ENCODE peak calls at places on chromosomes 2 and 18, in five cellular contexts. R is H9, H is osteocyte, T is RPMI8226, G is kidney epithelial cell. P is an unnamed sample.

GRCh38 chr2:218027426-218028188 is 24.8 kb upstream of the TNS1 start:
- DNase-seq in R (peak; percentile 20), H (peak; percentile 67), G (no peak), T (no peak), P (no peak)

GRCh38 chr2:31440764-31441163 is 26.2 kb upstream of the XDH start:
- DNase-seq in G (peak; percentile 10), H (no peak), R (no peak), T (no peak), P (no peak)

GRCh38 chr2:236748385-236748784 is 178.8 kb downstream of the ACKR3 start:
- DNase-seq in T (no peak), G (no peak), H (no peak), R (no peak), P (no peak)

GRCh38 chr2:55511508-55512124 is 7.9 kb upstream of the CFAP36 start:
- DNase-seq in R (peak; percentile 50), T (no peak), H (no peak), G (no peak), P (no peak)

GRCh38 chr2:118667366-118667765 is 180.1 kb downstream of the EN1 start:
- DNase-seq in H (no peak), R (no peak), T (no peak), G (no peak), P (no peak)

GRCh38 chr2:86037141-86037794 is 68.4 kb downstream of the POLR1A start:
- DNase-seq in G (no peak), R (no peak), H (no peak), T (peak; percentile 99), P (no peak)

GRCh38 chr18:77749189-77749588 is 499.5 kb downstream of the GALR1 start:
- DNase-seq in G (no peak), H (no peak), R (peak; percentile 50), T (peak; percentile 12), P (peak; percentile 64)

GRCh38 chr2:150859872-150860271 is 372.4 kb upstream of the RND3 start:
- DNase-seq in R (peak; percentile 34), T (no peak), H (no peak), G (no peak), P (no peak)

GRCh38 chr2:72031346-72032115 is 116.1 kb downstream of the CYP26B1 start:
- DNase-seq in R (peak; percentile 26), G (no peak), T (no peak), H (peak; percentile 73), P (no peak)

GRCh38 chr2:44369392-44369791 is 7.6 kb downstream of the CAMKMT start:
- DNase-seq in R (no peak), H (no peak), G (no peak), T (no peak), P (no peak)

GRCh38 chr18:36518839-36519238 is 221.3 kb downstream of the FHOD3 start:
- DNase-seq in H (no peak), T (no peak), G (no peak), R (no peak), P (no peak)

GRCh38 chr2:113370478-113371091 is 66.9 kb upstream of the ZNG1B start:
- DNase-seq in T (peak; percentile 74), G (peak; percentile 64), H (peak; percentile 86), R (peak; percentile 63), P (peak; percentile 87)

GRCh38 chr2:73202156-73203054 is at the start of gene NOTO:
- DNase-seq in T (no peak), H (no peak), R (peak; percentile 76), G (no peak), P (no peak)

GRCh38 chr2:31748041-31748440 is 167.3 kb upstream of the SRD5A2 start:
- DNase-seq in R (no peak), H (no peak), T (no peak), G (no peak), P (no peak)

GRCh38 chr2:130374587-130375290 is 18.9 kb downstream of the PTPN18 start:
- DNase-seq in T (no peak), H (peak; percentile 78), R (no peak), G (no peak), P (peak; percentile 44)

GRCh38 chr18:72544092-72544886 is at the start of gene CBLN2:
- DNase-seq in R (peak; percentile 80), T (peak; percentile 82), H (no peak), G (no peak), P (peak; percentile 68)

GRCh38 chr2:11738589-11739436 is 7.6 kb upstream of the LPIN1 start:
- DNase-seq in G (no peak), T (peak; percentile 59), H (no peak), R (peak; percentile 76), P (peak; percentile 55)

GRCh38 chr2:10257500-10258147 is 45.1 kb upstream of the HPCAL1 start:
- DNase-seq in G (no peak), H (no peak), T (no peak), R (no peak), P (no peak)

GRCh38 chr2:16016282-16016681 is 75.9 kb downstream of the MYCN start:
- DNase-seq in R (no peak), T (no peak), G (no peak), H (no peak), P (no peak)

GRCh38 chr2:5123597-5124196 is 568.5 kb upstream of the SOX11 start:
- DNase-seq in T (no peak), R (no peak), G (no peak), H (no peak), P (no peak)

GRCh38 chr2:26298638-26299393 is 47.1 kb upstream of the SELENOI start:
- DNase-seq in G (no peak), R (peak; percentile 56), T (no peak), H (no peak), P (peak; percentile 47)

GRCh38 chr2:171210864-171211431 is 50.3 kb upstream of the TLK1 start:
- DNase-seq in T (peak; percentile 23), R (no peak), H (no peak), G (no peak), P (peak; percentile 69)

GRCh38 chr2:232637832-232638231 is 4.4 kb downstream of the EFHD1 start:
- DNase-seq in T (no peak), H (no peak), G (no peak), R (no peak), P (no peak)

P was measured in Karpas-422.